ENCODE peak calls at places on chromosomes 6 and 20, in eight cellular contexts. E is adipocyte, P is mucosa of descending colon, M is HAP-1, U is suprapubic skin, Q is psoas muscle, H is heart left ventricle, D is aorta. T is an unnamed sample. For H3K4me1, the result is how much of the 10 kb centered on the place peaks cover.

GRCh38 chr20:50678213-50678898 is 13.0 kb downstream of the RIPOR3 start:
- DNase-seq in U (no peak), P (peak), E (no peak), Q (no peak), H (no peak), D (no peak), M (no peak), T (no peak)

GRCh38 chr6:33798343-33798848 is 5.4 kb downstream of the MLN start:
- DNase-seq in U (no peak), D (no peak), H (no peak), P (no peak), E (no peak), Q (no peak), M (no peak), T (no peak)

GRCh38 chr6:151675746-151676459 is 131.6 kb upstream of the ESR1 start:
- DNase-seq in U (no peak), D (peak), H (no peak), Q (no peak), E (peak), M (peak), P (peak), T (no peak)

GRCh38 chr6:29494131-29494530 is 6.4 kb upstream of the MAS1L start:
- DNase-seq in U (no peak), H (no peak), M (no peak), D (no peak), P (no peak), E (no peak), Q (no peak), T (no peak)

GRCh38 chr6:37985355-37985754 is 165.8 kb downstream of the ZFAND3 start:
- DNase-seq in P (no peak), E (no peak), D (no peak), U (no peak), H (no peak), M (no peak), Q (no peak), T (no peak)

GRCh38 chr20:53001502-53002301 is 29.5 kb downstream of the TSHZ2 start:
- DNase-seq in D (no peak), M (no peak), Q (no peak), P (no peak), U (no peak), E (no peak), H (no peak), T (no peak)

GRCh38 chr6:121436966-121437756 is 1.7 kb downstream of the GJA1 start:
- DNase-seq in M (no peak), D (peak), E (peak), Q (peak), U (no peak), H (peak), P (peak), T (peak)

GRCh38 chr20:50425076-50425475 is 85.1 kb upstream of the PTPN1 start:
- DNase-seq in Q (peak), D (no peak), U (no peak), M (no peak), H (no peak), E (no peak), P (no peak), T (peak)

GRCh38 chr20:25039697-25040437 is 18.1 kb downstream of the ACSS1 start:
- DNase-seq in M (no peak), H (peak), D (peak), P (peak), Q (peak), U (peak), E (peak), T (peak)

GRCh38 chr6:27901801-27902200 is 10.4 kb downstream of the OR2B2 start:
- DNase-seq in D (no peak), E (no peak), M (no peak), Q (no peak), U (no peak), P (no peak), H (no peak), T (no peak)

GRCh38 chr6:5478380-5478779 is 217.1 kb downstream of the FARS2 start:
- DNase-seq in E (no peak), P (no peak), M (no peak), Q (no peak), D (no peak), U (no peak), H (no peak), T (no peak)

GRCh38 chr20:57106692-57107091 is 159.7 kb downstream of the BMP7 start:
- DNase-seq in Q (no peak), P (no peak), U (no peak), M (no peak), E (no peak), H (no peak), D (no peak), T (no peak)

GRCh38 chr6:139161169-139161568 is 26.3 kb downstream of the HECA start:
- DNase-seq in H (no peak), Q (no peak), U (no peak), E (peak), P (peak), M (no peak), D (no peak), T (no peak)

DNA sequence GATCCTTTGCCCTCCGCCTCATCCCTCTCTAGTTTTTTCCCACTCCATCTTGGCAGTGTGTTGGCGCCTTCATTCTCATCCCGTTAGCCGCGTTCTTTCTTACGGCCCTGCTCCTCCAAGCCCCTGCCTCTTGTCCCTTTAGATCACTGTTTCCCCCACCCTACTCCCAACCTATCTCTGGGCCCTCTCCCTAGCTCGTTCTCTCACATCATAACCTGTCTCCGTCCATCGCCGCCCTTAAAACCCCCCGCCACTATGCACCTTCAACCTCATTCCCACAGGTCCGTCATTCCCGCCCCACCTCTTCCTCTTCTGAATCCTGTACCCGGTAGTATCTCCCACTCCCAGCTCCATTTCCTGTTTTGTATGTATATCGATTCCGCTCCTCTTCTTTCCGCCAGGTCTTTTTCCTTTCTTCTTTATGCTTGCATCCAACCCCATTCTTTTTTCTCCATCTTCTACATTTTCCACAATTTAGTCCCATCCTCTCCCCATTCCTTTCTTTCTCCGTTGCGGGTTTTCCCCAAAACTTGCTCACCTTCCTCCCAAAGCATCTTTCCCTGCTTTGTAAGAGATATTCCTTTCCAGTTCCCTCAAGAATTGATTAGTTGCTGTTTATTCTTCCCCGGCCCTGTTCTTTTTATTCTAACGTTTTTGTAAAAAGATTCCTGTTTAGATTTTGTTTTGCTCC is 671 bp downstream of the EFHC1 start:
- DNase-seq in Q (no peak), U (no peak), P (peak), E (peak), D (no peak), H (no peak), M (peak), T (no peak)
- H3K4me1 ChIP-seq in Q (under half), U (under half), P (under half), E (half or more), D (under half), H (under half), M (under half), T (under half)

DNA sequence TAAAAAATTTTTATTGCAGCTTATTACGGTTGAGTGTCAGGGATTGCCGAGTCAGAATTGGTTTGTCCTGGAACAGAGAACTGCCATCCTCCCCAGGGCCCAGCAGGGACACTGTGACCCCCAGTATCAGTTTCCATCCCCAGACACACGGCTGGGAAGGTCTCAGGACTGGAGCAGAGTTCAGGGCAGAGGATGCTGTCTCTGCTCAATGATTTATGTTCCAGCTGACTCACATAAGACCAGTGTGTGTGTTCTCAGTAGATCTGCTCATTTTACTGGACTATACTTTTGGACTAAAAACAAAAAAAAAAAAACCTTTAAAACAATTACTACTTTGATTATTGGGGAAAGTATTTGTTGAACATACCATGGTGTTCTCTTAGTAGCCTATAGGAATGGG is 44.2 kb downstream of the FNDC1 start:
- DNase-seq in H (no peak), U (no peak), E (no peak), M (no peak), Q (no peak), P (no peak), D (no peak), T (no peak)
- H3K4me1 ChIP-seq in H (under half), U (under half), E (under half), M (under half), Q (under half), P (under half), D (under half), T (under half)

DNA sequence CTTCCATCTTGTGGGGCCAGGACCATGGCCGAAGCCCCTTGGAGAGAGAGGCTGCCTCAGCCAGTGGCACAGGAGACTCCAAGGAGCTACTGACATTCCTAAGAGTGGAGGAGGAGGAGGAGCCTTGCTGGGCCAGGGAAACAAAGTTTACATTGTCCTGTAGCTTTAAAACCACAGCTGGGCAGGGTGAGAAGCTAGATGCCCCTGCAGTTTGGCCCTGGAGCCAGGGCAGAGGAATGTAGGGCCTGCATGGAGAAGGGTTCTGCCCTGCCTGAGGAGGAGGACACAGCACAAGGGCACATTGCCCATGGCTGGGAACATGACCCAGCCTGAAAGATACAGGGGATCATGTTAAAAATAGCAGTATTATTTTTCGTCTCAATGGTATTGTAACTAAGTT is 37.4 kb downstream of the PLCG1 start:
- DNase-seq in H (peak), E (peak), P (no peak), Q (no peak), U (peak), D (no peak), M (no peak), T (no peak)
- H3K4me1 ChIP-seq in H (under half), E (half or more), P (under half), Q (half or more), U (under half), D (under half), M (under half), T (half or more)

GRCh38 chr20:10653593-10654288 is 20.1 kb downstream of the JAG1 start:
- DNase-seq in E (no peak), M (no peak), U (no peak), P (peak), Q (no peak), D (no peak), H (peak), T (no peak)
- H3K4me1 ChIP-seq in E (under half), M (under half), U (half or more), P (under half), Q (under half), D (under half), H (under half), T (half or more)

DNA sequence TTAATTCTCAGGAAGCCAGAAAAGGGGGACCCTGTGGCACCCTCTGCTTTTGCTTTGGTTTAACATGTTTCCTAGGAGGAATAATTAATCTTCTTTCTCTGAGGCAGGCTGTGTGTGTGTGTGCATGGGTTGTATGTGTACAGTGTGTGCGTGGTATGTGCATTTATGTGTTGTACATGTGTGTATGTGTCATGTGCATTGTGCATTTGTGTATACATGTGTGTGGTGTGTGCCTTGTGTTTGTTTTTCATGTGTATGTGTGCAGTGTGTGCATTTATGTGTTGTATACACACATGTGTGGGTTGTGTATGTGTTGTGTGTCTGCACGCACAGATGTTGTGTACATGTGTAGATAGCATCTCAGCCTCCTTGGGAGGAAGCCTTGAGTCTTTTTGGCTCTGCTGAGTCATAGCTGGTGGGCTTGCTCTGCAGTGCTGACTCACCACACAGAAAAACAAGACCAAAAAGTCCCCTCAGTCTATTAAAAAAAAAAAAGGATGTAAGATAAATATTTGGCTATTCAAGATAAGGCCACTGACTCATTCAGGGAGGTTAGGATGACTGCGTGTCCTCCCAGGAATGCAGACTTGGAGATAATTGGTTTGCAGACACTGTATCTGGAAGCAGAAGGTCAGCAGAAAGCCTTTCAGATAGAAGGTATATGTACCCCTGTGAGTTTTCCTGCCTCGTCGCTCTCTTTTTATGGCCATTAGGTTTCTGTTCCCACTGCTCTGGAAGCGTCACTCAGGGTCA is 58.6 kb downstream of the SYNJ2 start:
- DNase-seq in D (peak), Q (no peak), H (no peak), M (no peak), U (no peak), P (no peak), E (peak), T (peak)
- H3K4me1 ChIP-seq in D (under half), Q (half or more), H (under half), M (under half), U (under half), P (under half), E (under half), T (under half)